ENCODE peak calls at places on chromosome 14, in six cellular contexts. V, I, Q, P, J and Y are unnamed samples.

GRCh38 chr14:76084374-76084773 is 67.3 kb upstream of the GPATCH2L start:
- DNase-seq in V (no peak), I (no peak), Q (no peak), P (no peak), J (no peak), Y (no peak)

GRCh38 chr14:103679351-103679750 is 35.9 kb downstream of the XRCC3 start:
- DNase-seq in V (peak), I (no peak), Q (no peak), P (peak), J (peak), Y (peak)

GRCh38 chr14:50600849-50601248 is 40.9 kb downstream of the ATL1 start:
- DNase-seq in V (no peak), I (no peak), Q (no peak), P (no peak), J (peak), Y (no peak)

GRCh38 chr14:69449216-69449615 is 35.3 kb upstream of the PLEKHD1 start:
- DNase-seq in V (no peak), I (no peak), Q (no peak), P (no peak), J (no peak), Y (no peak)

GRCh38 chr14:73753043-73753886 is 39.1 kb upstream of the PNMA1 start:
- DNase-seq in V (no peak), I (peak), Q (no peak), P (peak), J (peak), Y (no peak)

GRCh38 chr14:44404021-44404420 is 103.1 kb downstream of the FSCB start:
- DNase-seq in V (no peak), I (no peak), Q (no peak), P (no peak), J (no peak), Y (no peak)

GRCh38 chr14:58362798-58363412 is 32.8 kb upstream of the TOMM20L start:
- DNase-seq in V (peak), I (peak), Q (no peak), P (peak), J (peak), Y (peak)

GRCh38 chr14:70045715-70046535 is 142.8 kb downstream of the SLC8A3 start:
- DNase-seq in V (peak), I (peak), Q (peak), P (peak), J (peak), Y (peak)

GRCh38 chr14:69356903-69357543 is 41.1 kb downstream of the ERH start:
- DNase-seq in V (no peak), I (no peak), Q (no peak), P (no peak), J (peak), Y (peak)

GRCh38 chr14:102509744-102510615 is at the start of gene ANKRD9:
- DNase-seq in V (peak), I (peak), Q (peak), P (peak), J (peak), Y (peak)

DNA sequence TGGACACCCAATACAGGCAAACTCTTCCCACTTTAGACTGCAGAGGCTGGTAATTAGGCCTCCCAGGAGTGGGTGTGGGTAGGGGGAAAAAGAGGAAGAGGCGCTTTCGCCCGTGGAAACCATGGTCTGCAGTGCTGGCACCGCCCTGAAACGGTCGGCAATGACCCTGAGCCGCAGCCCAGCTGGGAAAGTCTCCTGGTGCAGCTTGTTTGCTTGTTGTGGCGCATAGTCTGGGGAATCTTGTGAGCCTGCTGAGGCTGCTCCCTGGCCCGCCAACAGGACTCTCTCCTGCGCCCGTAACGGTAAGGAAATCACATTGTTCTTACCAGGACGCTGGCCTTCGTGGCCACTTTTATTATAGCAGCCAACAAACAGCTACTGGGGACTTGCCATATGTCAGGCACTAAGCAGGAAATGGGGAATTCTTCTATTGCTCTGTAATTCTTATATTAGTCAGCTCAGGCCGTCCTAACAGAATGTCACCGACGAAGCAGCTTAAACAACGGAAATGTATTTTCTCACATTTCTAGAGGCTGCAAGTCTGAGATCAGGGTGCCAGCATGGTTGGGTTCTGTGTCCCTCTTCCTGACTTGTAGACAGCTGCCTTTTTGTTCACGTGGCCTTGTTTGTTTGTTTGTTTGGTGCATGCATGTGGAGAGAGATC is 52.5 kb upstream of the RIN3 start:
- DNase-seq in V (no peak), I (no peak), Q (no peak), P (no peak), J (no peak), Y (no peak)
- TF ChIP-seq JUND in V (no peak), I (no peak), Q (no peak), P (no peak), J (no peak), Y (no peak)

GRCh38 chr14:36183402-36183801 is 6.9 kb upstream of the PTCSC3 start:
- DNase-seq in V (no peak), I (no peak), Q (no peak), P (no peak), J (no peak), Y (no peak)
- TF ChIP-seq JUND in V (no peak), I (no peak), Q (no peak), P (no peak), J (no peak), Y (no peak)

GRCh38 chr14:97180304-97181200 is 383.4 kb downstream of the VRK1 start:
- DNase-seq in V (peak), I (no peak), Q (no peak), P (no peak), J (peak), Y (peak)
- TF ChIP-seq JUND in V (peak), I (peak), Q (no peak), P (peak), J (no peak), Y (no peak)

GRCh38 chr14:42229976-42230375 is 623.3 kb downstream of the LRFN5 start:
- DNase-seq in V (no peak), I (no peak), Q (no peak), P (no peak), J (no peak), Y (no peak)

GRCh38 chr14:42222924-42223471 is 616.3 kb downstream of the LRFN5 start:
- DNase-seq in V (no peak), I (no peak), Q (no peak), P (no peak), J (no peak), Y (no peak)

GRCh38 chr14:42229294-42229693 is 622.6 kb downstream of the LRFN5 start:
- DNase-seq in V (no peak), I (no peak), Q (no peak), P (no peak), J (no peak), Y (no peak)

GRCh38 chr14:42228611-42229010 is 621.9 kb downstream of the LRFN5 start:
- DNase-seq in V (no peak), I (no peak), Q (no peak), P (no peak), J (no peak), Y (no peak)

GRCh38 chr14:42224053-42224888 is 617.6 kb downstream of the LRFN5 start:
- DNase-seq in V (peak), I (peak), Q (peak), P (peak), J (peak), Y (peak)
- TF ChIP-seq JUND in V (no peak), I (no peak), Q (no peak), P (no peak), J (no peak), Y (no peak)

DNA sequence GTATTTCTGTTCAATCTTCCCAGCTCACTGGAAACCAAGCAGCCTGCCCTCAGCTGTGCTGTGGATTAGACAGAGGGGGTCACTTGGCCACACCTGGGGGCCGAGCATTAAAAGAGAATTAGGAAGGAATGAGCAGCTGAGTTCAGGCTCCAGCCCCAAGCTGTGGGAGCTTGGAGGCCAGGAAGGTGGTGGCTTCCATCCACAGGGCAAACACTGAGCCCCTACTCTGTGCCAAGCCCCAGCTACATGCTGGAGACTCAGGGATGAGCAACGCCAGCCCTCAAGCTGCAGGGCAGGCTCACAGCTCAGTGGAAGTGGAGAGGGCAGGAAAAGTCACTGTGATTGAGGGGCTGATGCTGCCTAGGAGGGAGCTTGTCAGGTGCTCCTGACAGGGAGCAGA is 412.7 kb downstream of the BCL11B start:
- DNase-seq in V (no peak), I (no peak), Q (no peak), P (no peak), J (no peak), Y (no peak)
- TF ChIP-seq JUND in V (no peak), I (no peak), Q (no peak), P (no peak), J (no peak), Y (no peak)

DNA sequence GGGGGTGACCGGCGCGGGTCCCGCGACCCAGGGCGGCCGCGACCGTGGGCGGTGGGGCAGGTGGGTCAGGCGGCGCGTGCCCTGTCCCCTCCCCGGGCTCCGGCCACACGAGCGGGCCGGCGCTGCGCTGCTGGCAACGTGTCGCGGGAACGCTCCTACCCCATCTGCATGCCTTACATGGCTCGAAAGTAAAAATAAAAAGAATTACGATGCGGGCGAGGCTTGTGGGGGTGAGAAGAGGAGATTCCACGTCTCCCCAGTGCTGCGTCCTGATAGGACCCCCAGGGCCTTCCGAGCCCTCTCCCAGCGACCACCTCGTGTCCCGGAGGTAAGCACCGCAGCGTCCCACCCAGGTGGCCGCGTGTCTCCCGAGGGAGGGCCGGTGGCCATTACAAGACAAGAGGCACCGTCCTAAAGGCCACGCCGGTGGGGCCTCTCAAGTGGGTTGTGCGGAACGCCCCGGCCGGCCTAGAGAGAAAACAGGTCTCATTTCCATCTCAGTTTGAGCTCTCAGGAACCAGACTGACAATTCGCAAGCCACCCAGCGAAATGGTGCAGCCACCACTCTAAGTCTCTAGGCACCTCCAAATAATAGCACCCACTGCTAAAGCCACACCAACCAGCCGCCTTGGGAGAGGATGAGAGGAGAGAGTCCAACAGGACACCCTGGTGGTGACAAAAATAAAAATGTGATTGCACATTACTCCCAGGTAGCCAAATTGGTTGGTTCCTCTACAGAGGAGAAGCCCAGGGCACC is 614 bp upstream of the FOXN3 start:
- DNase-seq in V (peak), I (no peak), Q (no peak), P (peak), J (peak), Y (peak)
- TF ChIP-seq JUND in V (no peak), I (no peak), Q (no peak), P (no peak), J (no peak), Y (no peak)

DNA sequence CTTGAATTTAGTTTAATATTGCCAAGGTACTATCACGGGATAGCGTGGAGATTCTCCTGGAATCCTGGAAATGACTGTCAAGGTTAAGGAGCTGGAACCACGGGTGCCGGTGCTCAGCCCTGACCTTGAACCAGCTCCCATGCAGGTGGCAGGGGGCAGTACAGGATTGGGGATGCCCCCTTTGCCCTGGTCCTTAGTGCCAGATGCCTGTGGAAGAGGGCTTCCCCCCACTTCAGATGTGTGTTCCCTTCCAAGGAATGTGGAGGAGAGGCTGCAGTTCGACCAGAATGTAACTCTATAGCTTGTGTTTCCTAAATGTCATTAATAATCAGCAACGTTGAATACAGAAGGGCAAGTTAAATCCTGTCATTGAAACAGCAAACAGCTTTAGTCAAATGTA is 258.9 kb downstream of the VRK1 start:
- DNase-seq in V (no peak), I (no peak), Q (no peak), P (peak), J (no peak), Y (no peak)
- TF ChIP-seq JUND in V (no peak), I (no peak), Q (no peak), P (no peak), J (no peak), Y (no peak)